ENCODE peak calls at places on chromosome 13, in five cellular contexts. P is AG09309, T is AG04449, Q is uterus, O is tibial artery. S is an unnamed sample.

GRCh38 chr13:97100821-97101220 is 106.5 kb upstream of the OXGR1 start:
- DNase-seq in P (no peak), T (no peak), Q (no peak), O (no peak), S (no peak)

GRCh38 chr13:82900453-82900852 is 981.8 kb downstream of the SLITRK1 start:
- DNase-seq in P (no peak), T (no peak), Q (no peak), O (no peak), S (no peak)

GRCh38 chr13:110216006-110216402 is 91.0 kb downstream of the COL4A1 start:
- DNase-seq in P (no peak), T (no peak), Q (no peak), O (no peak), S (no peak)

GRCh38 chr13:99267927-99268326 is 9.7 kb upstream of the GPR18 start:
- DNase-seq in P (no peak), T (no peak), Q (no peak), O (no peak), S (no peak)

GRCh38 chr13:107222619-107223018 is 654.7 kb upstream of the ARGLU1 start:
- DNase-seq in P (no peak), T (no peak), Q (no peak), O (no peak), S (no peak)

GRCh38 chr13:105655046-105655445 is 880.4 kb downstream of the EFNB2 start:
- DNase-seq in P (peak; percentile 14), T (peak; percentile 51), Q (no peak), O (no peak), S (no peak)

GRCh38 chr13:100490692-100491091 is 97.9 kb downstream of the GGACT start:
- DNase-seq in P (no peak), T (no peak), Q (no peak), O (no peak), S (no peak)

GRCh38 chr13:80123945-80124344 is 217.0 kb downstream of the SPRY2 start:
- DNase-seq in P (no peak), T (no peak), Q (no peak), O (no peak), S (no peak)

GRCh38 chr13:108368240-108368898 is 98.9 kb downstream of the TNFSF13B start:
- DNase-seq in P (no peak), T (no peak), Q (no peak), O (no peak), S (no peak)
- H3K4me3 ChIP-seq in P (no peak overlapping the region), T (no peak overlapping the region), Q (no peak overlapping the region), O (no peak overlapping the region), S (no peak overlapping the region)

GRCh38 chr13:102399791-102400618 is 1.8 kb downstream of the FGF14 start:
- DNase-seq in P (no peak), T (no peak), Q (peak; percentile 15), O (no peak), S (no peak)
- H3K4me3 ChIP-seq in P (peak overlapping the region; percentile 35), T (peak overlapping the region; percentile 23), Q (peak overlapping the region; percentile 41), O (peak overlapping the region; percentile 58), S (peak overlapping the region; percentile 37)

DNA sequence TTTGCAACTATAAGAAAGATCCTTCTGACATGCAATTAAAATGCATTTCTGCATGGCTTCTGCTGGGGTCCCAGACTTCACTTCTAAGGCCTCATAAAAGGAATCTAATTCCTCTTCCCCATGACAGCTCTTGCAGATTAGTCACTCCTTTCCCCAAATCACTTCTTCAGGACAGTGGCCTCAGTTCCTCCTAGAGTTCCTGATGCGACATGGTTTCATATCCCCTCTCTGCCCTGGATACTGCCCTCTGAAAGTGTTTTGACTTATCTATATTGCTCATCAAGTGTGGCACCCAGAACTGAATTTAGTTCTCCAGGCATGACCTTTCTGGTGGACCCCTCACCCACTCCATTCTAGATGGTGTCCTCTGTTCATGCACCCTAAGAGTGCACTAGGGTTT is 238.1 kb downstream of the FOXO1 start:
- DNase-seq in P (no peak), T (no peak), Q (no peak), O (no peak), S (no peak)
- H3K4me3 ChIP-seq in P (no peak overlapping the region), T (no peak overlapping the region), Q (no peak overlapping the region), O (no peak overlapping the region), S (no peak overlapping the region)

GRCh38 chr13:40592035-40592434 is 74.4 kb downstream of the FOXO1 start:
- DNase-seq in P (no peak), T (no peak), Q (no peak), O (no peak), S (no peak)

GRCh38 chr13:40591091-40591490 is 75.3 kb downstream of the FOXO1 start:
- DNase-seq in P (no peak), T (no peak), Q (no peak), O (no peak), S (no peak)

GRCh38 chr13:40588101-40588500 is 78.3 kb downstream of the FOXO1 start:
- DNase-seq in P (no peak), T (no peak), Q (no peak), O (no peak), S (no peak)

GRCh38 chr13:40590112-40590862 is 76.2 kb downstream of the FOXO1 start:
- DNase-seq in P (no peak), T (no peak), Q (no peak), O (no peak), S (no peak)

DNA sequence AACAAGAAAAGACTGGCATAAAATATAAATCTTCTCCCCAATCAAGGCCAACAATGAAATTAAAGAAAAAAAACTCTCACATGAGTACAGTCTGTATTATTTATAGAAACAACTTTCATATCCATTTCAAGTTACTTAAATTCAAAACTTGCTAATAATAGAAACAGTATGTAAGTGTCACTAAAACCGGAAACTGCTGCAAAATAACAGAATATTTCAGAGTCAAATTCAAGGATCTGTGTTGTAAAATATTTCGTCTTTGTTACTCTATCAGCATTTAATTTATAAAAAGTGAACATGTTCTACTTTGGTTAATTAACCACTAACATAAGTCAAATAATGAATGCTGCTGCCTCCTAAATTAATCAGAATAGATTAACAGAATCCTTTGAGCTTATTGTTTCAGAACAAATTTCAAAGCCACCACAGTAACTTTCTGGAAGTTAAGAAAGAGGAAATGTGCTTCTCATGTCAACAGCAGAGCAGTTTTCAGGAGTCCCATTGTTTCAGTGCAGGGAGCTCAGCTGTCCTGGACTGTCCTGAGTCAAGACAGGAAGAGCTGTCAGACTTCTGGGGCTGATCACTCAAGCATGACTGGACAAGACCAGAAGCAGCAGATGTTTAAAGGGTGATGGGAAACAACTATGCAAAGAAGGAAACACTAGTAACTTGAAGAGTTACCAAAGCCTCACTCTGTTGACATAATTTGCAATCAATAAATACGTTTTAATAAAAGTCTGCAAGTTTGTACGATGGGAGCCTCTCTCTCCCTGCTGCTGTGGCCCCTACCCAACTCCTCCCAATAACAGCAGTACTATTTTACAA is 76.9 kb downstream of the FOXO1 start:
- DNase-seq in P (peak; percentile 16), T (no peak), Q (no peak), O (no peak), S (no peak)
- H3K4me3 ChIP-seq in P (no peak overlapping the region), T (no peak overlapping the region), Q (no peak overlapping the region), O (no peak overlapping the region), S (no peak overlapping the region)

GRCh38 chr13:24267801-24268200 is 41.6 kb upstream of the C1QTNF9 start:
- DNase-seq in P (no peak), T (no peak), Q (no peak), O (no peak), S (peak; percentile 31)

GRCh38 chr13:24264976-24265375 is 44.4 kb upstream of the C1QTNF9 start:
- DNase-seq in P (no peak), T (no peak), Q (no peak), O (no peak), S (no peak)

GRCh38 chr13:24265453-24265852 is 43.9 kb upstream of the C1QTNF9 start:
- DNase-seq in P (no peak), T (no peak), Q (no peak), O (no peak), S (peak; percentile 67)

GRCh38 chr13:24269803-24270202 is 39.6 kb upstream of the C1QTNF9 start:
- DNase-seq in P (no peak), T (no peak), Q (no peak), O (no peak), S (no peak)

GRCh38 chr13:24267283-24267682 is 42.1 kb upstream of the C1QTNF9 start:
- DNase-seq in P (no peak), T (no peak), Q (no peak), O (no peak), S (no peak)
- H3K4me3 ChIP-seq in P (no peak overlapping the region), T (no peak overlapping the region), Q (no peak overlapping the region), O (peak overlapping the region; percentile 2), S (no peak overlapping the region)

GRCh38 chr13:30303269-30303668 is 4.1 kb downstream of the KATNAL1 start:
- DNase-seq in P (no peak), T (no peak), Q (no peak), O (no peak), S (no peak)
- H3K4me3 ChIP-seq in P (no peak overlapping the region), T (no peak overlapping the region), Q (no peak overlapping the region), O (no peak overlapping the region), S (no peak overlapping the region)

GRCh38 chr13:94711561-94712286 is 621 bp downstream of the SOX21 start:
- DNase-seq in P (no peak), T (no peak), Q (no peak), O (peak; percentile 63), S (no peak)
- H3K4me3 ChIP-seq in P (no peak overlapping the region), T (no peak overlapping the region), Q (no peak overlapping the region), O (peak overlapping the region; percentile 45), S (peak overlapping the region; percentile 2)

GRCh38 chr13:49450105-49450819 is 6.2 kb downstream of the SETDB2 start:
- DNase-seq in P (no peak), T (no peak), Q (no peak), O (no peak), S (no peak)
- H3K4me3 ChIP-seq in P (no peak overlapping the region), T (no peak overlapping the region), Q (no peak overlapping the region), O (no peak overlapping the region), S (no peak overlapping the region)

GRCh38 chr13:33195693-33196464 is 89.7 kb downstream of the STARD13 start:
- DNase-seq in P (no peak), T (no peak), Q (no peak), O (no peak), S (no peak)
- H3K4me3 ChIP-seq in P (no peak overlapping the region), T (no peak overlapping the region), Q (no peak overlapping the region), O (peak overlapping the region; percentile 1), S (no peak overlapping the region)

GRCh38 chr13:29435125-29435911 is 160.2 kb downstream of the SLC7A1 start:
- DNase-seq in P (peak; percentile 81), T (peak; percentile 92), Q (peak; percentile 51), O (no peak), S (no peak)
- H3K4me3 ChIP-seq in P (no peak overlapping the region), T (no peak overlapping the region), Q (no peak overlapping the region), O (no peak overlapping the region), S (no peak overlapping the region)